ENCODE peak calls at places on chromosomes 6 and 20, in nine cellular contexts. B is heart right ventricle, J is GM13977, I is PC-9, A is endodermal cell, D is lower lobe of right lung, O is endothelial cell of umbilical vein, S is psoas muscle, G is GM13976. C is an unnamed sample.

GRCh38 chr6:149834513-149835481 is 29.4 kb downstream of the LRP11 start:
- DNase-seq in B (no peak), J (peak), I (peak), A (peak), D (no peak), O (peak), S (no peak), G (peak), C (no peak)

GRCh38 chr20:19275038-19275629 is 62.7 kb downstream of the SLC24A3 start:
- DNase-seq in B (no peak), J (no peak), I (no peak), A (no peak), D (no peak), O (no peak), S (no peak), G (no peak), C (no peak)

GRCh38 chr6:4901256-4902061 is 102.4 kb downstream of the RPP40 start:
- DNase-seq in B (no peak), J (peak), I (no peak), A (no peak), D (no peak), O (no peak), S (no peak), G (no peak), C (no peak)

GRCh38 chr20:15708984-15709598 is 864.2 kb downstream of the KIF16B start:
- DNase-seq in B (peak), J (peak), I (no peak), A (peak), D (peak), O (no peak), S (no peak), G (peak), C (no peak)

GRCh38 chr20:18614244-18614643 is 26.4 kb downstream of the DTD1 start:
- DNase-seq in B (no peak), J (no peak), I (no peak), A (no peak), D (no peak), O (no peak), S (no peak), G (no peak), C (no peak)

GRCh38 chr6:105890521-105891244 is 195.5 kb upstream of the PRDM1 start:
- DNase-seq in B (no peak), J (no peak), I (no peak), A (no peak), D (no peak), O (no peak), S (no peak), G (no peak), C (no peak)

GRCh38 chr6:142934190-142934589 is 10.8 kb downstream of the HIVEP2 start:
- DNase-seq in B (no peak), J (no peak), I (no peak), A (no peak), D (no peak), O (no peak), S (no peak), G (no peak), C (no peak)

GRCh38 chr6:132730560-132730959 is 16.7 kb upstream of the VNN1 start:
- DNase-seq in B (no peak), J (no peak), I (no peak), A (no peak), D (no peak), O (no peak), S (no peak), G (no peak), C (no peak)

GRCh38 chr6:71294121-71294523 is 5.5 kb downstream of the OGFRL1 start:
- DNase-seq in B (no peak), J (no peak), I (peak), A (no peak), D (no peak), O (peak), S (no peak), G (no peak), C (no peak)

GRCh38 chr20:31640259-31640658 is 2.5 kb downstream of the COX4I2 start:
- DNase-seq in B (no peak), J (peak), I (no peak), A (no peak), D (no peak), O (no peak), S (no peak), G (no peak), C (no peak)

GRCh38 chr20:35277531-35278395 is at the start of gene MMP24OS:
- DNase-seq in B (peak), J (peak), I (peak), A (peak), D (peak), O (peak), S (peak), G (peak), C (peak)

GRCh38 chr6:6287415-6287814 is 33.0 kb downstream of the F13A1 start:
- DNase-seq in B (no peak), J (no peak), I (no peak), A (no peak), D (no peak), O (no peak), S (no peak), G (no peak), C (no peak)

GRCh38 chr6:79468116-79468515 is 69.1 kb downstream of the LCA5 start:
- DNase-seq in B (no peak), J (no peak), I (peak), A (no peak), D (no peak), O (no peak), S (no peak), G (no peak), C (no peak)

GRCh38 chr6:15375638-15376290 is 129.9 kb downstream of the JARID2 start:
- DNase-seq in B (no peak), J (no peak), I (no peak), A (no peak), D (no peak), O (no peak), S (no peak), G (no peak), C (no peak)

GRCh38 chr6:43497694-43498093 is 12.5 kb downstream of the LRRC73 start:
- DNase-seq in B (no peak), J (no peak), I (no peak), A (no peak), D (no peak), O (no peak), S (no peak), G (no peak), C (no peak)

GRCh38 chr6:32163559-32164258 is 686 bp upstream of the EGFL8 start:
- DNase-seq in B (no peak), J (no peak), I (no peak), A (no peak), D (no peak), O (no peak), S (no peak), G (no peak), C (no peak)

GRCh38 chr20:44080646-44081267 is 106.2 kb downstream of the JPH2 start:
- DNase-seq in B (peak), J (peak), I (peak), A (peak), D (no peak), O (peak), S (peak), G (peak), C (no peak)

GRCh38 chr20:38658879-38659612 is 57.4 kb downstream of the ARHGAP40 start:
- DNase-seq in B (no peak), J (peak), I (peak), A (peak), D (no peak), O (peak), S (no peak), G (peak), C (no peak)
- TF ChIP-seq CTCF in B (peak), J (peak), I (peak), A (peak), D (peak), O (peak), S (peak), G (peak), C (peak)

DNA sequence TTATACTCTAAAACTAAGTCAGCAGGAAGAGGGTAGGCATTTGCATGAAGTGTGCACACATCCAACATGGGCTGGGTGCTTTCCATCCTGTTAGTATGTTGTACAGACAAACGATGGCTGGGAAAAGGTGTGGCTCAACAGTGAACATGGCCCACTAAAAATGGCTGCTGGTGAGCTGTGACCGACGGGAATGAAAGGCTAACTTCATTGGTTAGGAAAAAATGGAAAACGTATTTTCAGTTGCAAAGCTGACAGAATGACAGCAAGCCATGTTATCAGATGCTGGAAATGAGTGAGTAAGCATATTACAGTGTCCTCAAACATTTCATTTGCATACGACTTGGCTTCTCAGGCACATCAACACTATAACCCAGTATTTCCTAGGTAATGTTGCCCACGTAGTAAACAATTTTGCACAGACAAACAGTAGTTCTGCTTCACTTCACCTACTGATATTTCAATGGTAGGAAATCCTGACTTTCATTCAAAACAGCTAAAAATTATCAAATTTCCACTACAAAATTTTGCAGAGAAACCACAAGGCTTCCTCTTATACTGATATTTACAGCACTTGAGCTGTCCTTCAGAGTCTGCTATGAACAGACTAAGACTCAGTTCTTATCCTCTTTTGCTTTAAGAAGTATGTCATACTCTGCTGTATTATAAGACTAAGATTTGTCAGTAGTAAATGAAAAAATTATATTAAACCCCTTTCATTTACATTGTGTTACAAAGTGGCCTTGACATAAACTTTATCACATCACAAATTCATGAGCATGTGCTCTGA is 98.9 kb downstream of the IRF4 start:
- DNase-seq in B (no peak), J (no peak), I (no peak), A (no peak), D (no peak), O (no peak), S (no peak), G (peak), C (no peak)
- TF ChIP-seq CTCF in B (no peak), J (no peak), I (no peak), A (no peak), D (no peak), O (no peak), S (no peak), G (no peak), C (no peak)

GRCh38 chr6:53625315-53625714 is 40.2 kb downstream of the KLHL31 start:
- DNase-seq in B (no peak), J (no peak), I (no peak), A (no peak), D (no peak), O (no peak), S (no peak), G (no peak), C (no peak)
- TF ChIP-seq CTCF in B (no peak), J (no peak), I (no peak), A (no peak), D (no peak), O (no peak), S (no peak), G (no peak), C (no peak)

GRCh38 chr20:4896971-4897497 is 104.3 kb downstream of the SLC23A2 start:
- DNase-seq in B (no peak), J (no peak), I (peak), A (peak), D (no peak), O (no peak), S (no peak), G (no peak), C (no peak)
- TF ChIP-seq CTCF in B (no peak), J (peak), I (no peak), A (peak), D (no peak), O (no peak), S (no peak), G (no peak), C (no peak)

DNA sequence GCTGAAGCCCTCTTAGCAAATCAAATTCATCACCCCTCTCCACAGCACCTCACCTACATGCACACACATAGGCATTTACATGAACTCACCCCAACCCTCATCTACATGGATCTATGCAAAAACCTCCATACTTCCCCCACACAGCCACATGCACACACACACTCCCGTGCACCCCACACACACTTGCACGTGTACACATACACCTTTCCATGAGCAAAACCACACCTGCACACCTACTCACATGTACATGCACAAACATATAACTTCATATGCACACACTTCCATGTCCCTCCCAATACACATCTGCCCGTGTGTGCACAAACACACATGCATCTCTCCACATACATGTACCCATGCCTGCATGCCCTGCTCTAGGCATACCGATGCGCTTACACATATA is 23.3 kb downstream of the CST5 start:
- DNase-seq in B (no peak), J (no peak), I (no peak), A (no peak), D (no peak), O (no peak), S (no peak), G (no peak), C (no peak)
- TF ChIP-seq CTCF in B (no peak), J (no peak), I (no peak), A (no peak), D (no peak), O (no peak), S (no peak), G (no peak), C (no peak)

GRCh38 chr20:41078329-41078728 is 49.7 kb downstream of the TOP1 start:
- DNase-seq in B (no peak), J (peak), I (peak), A (no peak), D (no peak), O (peak), S (no peak), G (no peak), C (no peak)
- TF ChIP-seq CTCF in B (peak), J (no peak), I (peak), A (peak), D (peak), O (peak), S (peak), G (no peak), C (peak)

GRCh38 chr6:35213161-35213823 is 464 bp upstream of the SCUBE3 start:
- DNase-seq in B (no peak), J (peak), I (no peak), A (peak), D (no peak), O (no peak), S (no peak), G (no peak), C (no peak)
- TF ChIP-seq CTCF in B (no peak), J (no peak), I (no peak), A (no peak), D (no peak), O (no peak), S (no peak), G (no peak), C (no peak)

DNA sequence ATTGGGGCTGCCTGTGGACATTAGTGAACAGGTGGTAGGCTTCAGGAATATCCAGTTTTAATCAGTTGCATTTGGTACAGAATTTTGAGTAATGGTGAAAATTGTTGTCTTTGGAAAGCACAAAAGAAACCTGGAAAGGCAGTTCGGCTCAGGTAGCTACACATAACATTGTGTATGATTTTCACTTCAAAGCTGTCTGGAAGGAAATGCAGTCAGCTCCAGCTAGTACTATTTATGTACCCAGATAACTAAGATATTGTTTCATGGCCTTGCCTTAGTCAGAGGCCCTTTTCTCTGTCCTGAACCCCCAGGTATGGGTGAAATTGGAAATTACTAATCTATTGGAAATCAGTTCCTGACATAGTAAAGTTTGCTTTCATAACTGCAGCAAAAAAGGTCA is 195.6 kb upstream of the UST start:
- DNase-seq in B (no peak), J (no peak), I (no peak), A (no peak), D (no peak), O (no peak), S (no peak), G (no peak), C (no peak)
- TF ChIP-seq CTCF in B (no peak), J (no peak), I (no peak), A (no peak), D (no peak), O (no peak), S (no peak), G (no peak), C (no peak)

DNA sequence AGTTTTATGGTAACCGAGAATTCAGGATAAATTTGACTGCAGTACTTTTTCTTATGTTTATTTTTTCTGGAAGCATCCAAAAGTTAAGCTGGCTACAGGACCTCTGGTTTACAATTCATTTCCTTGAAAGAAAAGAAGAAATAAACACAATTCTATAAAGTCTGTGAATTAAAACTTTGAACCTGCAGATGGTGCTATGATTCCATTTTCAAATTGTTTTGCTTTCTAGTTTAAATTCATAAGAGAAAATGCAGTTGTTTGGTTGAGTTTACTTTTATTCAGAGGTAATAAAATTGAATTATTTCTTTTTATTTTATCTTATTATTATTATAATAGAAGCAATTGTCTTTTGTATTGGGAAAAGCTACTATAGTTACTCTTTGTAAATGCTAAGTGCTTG is 1.8 kb upstream of the VIP start:
- DNase-seq in B (no peak), J (peak), I (no peak), A (no peak), D (no peak), O (peak), S (no peak), G (no peak), C (no peak)
- TF ChIP-seq CTCF in B (peak), J (peak), I (peak), A (peak), D (no peak), O (no peak), S (peak), G (no peak), C (peak)